ENCODE peak calls at places on chromosomes 13 and 19, in nine cellular contexts. One of them, this sample, is unnamed. For H3K4me1, the result is how much of the 10 kb centered on the place peaks cover.

GRCh38 chr19:18794029-18794313 is 2.9 kb upstream of the COMP start:
- DNase-seq in stomach: no peak
- DNase-seq in H1: no peak
- DNase-seq in breast epithelium: no peak
- DNase-seq in transverse colon: no peak
- DNase-seq in SK-N-SH: no peak
- DNase-seq in HCT116: no peak
- DNase-seq in GM23338: no peak
- DNase-seq in Panc1: no peak
- DNase-seq in this sample: no peak

GRCh38 chr13:27446986-27447583 is 3.3 kb downstream of the MTIF3 start:
- DNase-seq in stomach: no peak
- DNase-seq in H1: no peak
- DNase-seq in breast epithelium: no peak
- DNase-seq in transverse colon: peak
- DNase-seq in SK-N-SH: no peak
- DNase-seq in HCT116: no peak
- DNase-seq in GM23338: no peak
- DNase-seq in Panc1: no peak
- DNase-seq in this sample: no peak

GRCh38 chr19:51468545-51468920 is 9.8 kb upstream of the CEACAM18 start:
- DNase-seq in stomach: no peak
- DNase-seq in H1: no peak
- DNase-seq in breast epithelium: no peak
- DNase-seq in transverse colon: no peak
- DNase-seq in SK-N-SH: no peak
- DNase-seq in HCT116: no peak
- DNase-seq in GM23338: no peak
- DNase-seq in Panc1: no peak
- DNase-seq in this sample: peak

GRCh38 chr13:35211949-35212348 is 264.5 kb downstream of the MAB21L1 start:
- DNase-seq in stomach: no peak
- DNase-seq in H1: no peak
- DNase-seq in breast epithelium: no peak
- DNase-seq in transverse colon: no peak
- DNase-seq in SK-N-SH: no peak
- DNase-seq in HCT116: no peak
- DNase-seq in GM23338: no peak
- DNase-seq in Panc1: no peak
- DNase-seq in this sample: no peak

GRCh38 chr19:32862173-32862572 is 7.4 kb downstream of the SLC7A9 start:
- DNase-seq in stomach: no peak
- DNase-seq in H1: no peak
- DNase-seq in breast epithelium: no peak
- DNase-seq in transverse colon: no peak
- DNase-seq in SK-N-SH: no peak
- DNase-seq in HCT116: no peak
- DNase-seq in GM23338: no peak
- DNase-seq in Panc1: no peak
- DNase-seq in this sample: peak

GRCh38 chr19:40549007-40549708 is 27.5 kb upstream of the SHKBP1 start:
- DNase-seq in stomach: peak
- DNase-seq in H1: peak
- DNase-seq in breast epithelium: no peak
- DNase-seq in transverse colon: peak
- DNase-seq in SK-N-SH: peak
- DNase-seq in HCT116: peak
- DNase-seq in GM23338: peak
- DNase-seq in Panc1: no peak
- DNase-seq in this sample: peak

GRCh38 chr13:48662226-48662625 is 8.5 kb downstream of the CYSLTR2 start:
- DNase-seq in stomach: no peak
- DNase-seq in H1: no peak
- DNase-seq in breast epithelium: no peak
- DNase-seq in transverse colon: no peak
- DNase-seq in SK-N-SH: no peak
- DNase-seq in HCT116: no peak
- DNase-seq in GM23338: no peak
- DNase-seq in Panc1: no peak
- DNase-seq in this sample: no peak

GRCh38 chr19:58372311-58373133 is 8.3 kb downstream of the ZNF837 start:
- DNase-seq in stomach: no peak
- DNase-seq in H1: no peak
- DNase-seq in breast epithelium: peak
- DNase-seq in transverse colon: no peak
- DNase-seq in SK-N-SH: no peak
- DNase-seq in HCT116: no peak
- DNase-seq in GM23338: peak
- DNase-seq in Panc1: no peak
- DNase-seq in this sample: peak

GRCh38 chr19:5152013-5152763 is 183.3 kb downstream of the KDM4B start:
- DNase-seq in stomach: no peak
- DNase-seq in H1: no peak
- DNase-seq in breast epithelium: no peak
- DNase-seq in transverse colon: no peak
- DNase-seq in SK-N-SH: peak
- DNase-seq in HCT116: no peak
- DNase-seq in GM23338: no peak
- DNase-seq in Panc1: no peak
- DNase-seq in this sample: peak

GRCh38 chr19:5149508-5149907 is 180.6 kb downstream of the KDM4B start:
- DNase-seq in stomach: no peak
- DNase-seq in H1: no peak
- DNase-seq in breast epithelium: no peak
- DNase-seq in transverse colon: no peak
- DNase-seq in SK-N-SH: no peak
- DNase-seq in HCT116: no peak
- DNase-seq in GM23338: no peak
- DNase-seq in Panc1: no peak
- DNase-seq in this sample: peak

GRCh38 chr19:5150331-5150901 is 181.5 kb downstream of the KDM4B start:
- DNase-seq in stomach: no peak
- DNase-seq in H1: no peak
- DNase-seq in breast epithelium: no peak
- DNase-seq in transverse colon: no peak
- DNase-seq in SK-N-SH: no peak
- DNase-seq in HCT116: no peak
- DNase-seq in GM23338: no peak
- DNase-seq in Panc1: no peak
- DNase-seq in this sample: peak

GRCh38 chr19:5149930-5150329 is 181.0 kb downstream of the KDM4B start:
- DNase-seq in stomach: no peak
- DNase-seq in H1: no peak
- DNase-seq in breast epithelium: no peak
- DNase-seq in transverse colon: no peak
- DNase-seq in SK-N-SH: no peak
- DNase-seq in HCT116: no peak
- DNase-seq in GM23338: no peak
- DNase-seq in Panc1: no peak
- DNase-seq in this sample: peak

GRCh38 chr19:5150902-5151741 is 182.2 kb downstream of the KDM4B start:
- DNase-seq in stomach: no peak
- DNase-seq in H1: no peak
- DNase-seq in breast epithelium: no peak
- DNase-seq in transverse colon: no peak
- DNase-seq in SK-N-SH: peak
- DNase-seq in HCT116: no peak
- DNase-seq in GM23338: peak
- DNase-seq in Panc1: no peak
- DNase-seq in this sample: peak
- H3K4me1 ChIP-seq in stomach: under half
- H3K4me1 ChIP-seq in H1: under half
- H3K4me1 ChIP-seq in breast epithelium: under half
- H3K4me1 ChIP-seq in transverse colon: under half
- H3K4me1 ChIP-seq in SK-N-SH: under half
- H3K4me1 ChIP-seq in HCT116: under half
- H3K4me1 ChIP-seq in GM23338: under half
- H3K4me1 ChIP-seq in Panc1: under half
- H3K4me1 ChIP-seq in this sample: under half

DNA sequence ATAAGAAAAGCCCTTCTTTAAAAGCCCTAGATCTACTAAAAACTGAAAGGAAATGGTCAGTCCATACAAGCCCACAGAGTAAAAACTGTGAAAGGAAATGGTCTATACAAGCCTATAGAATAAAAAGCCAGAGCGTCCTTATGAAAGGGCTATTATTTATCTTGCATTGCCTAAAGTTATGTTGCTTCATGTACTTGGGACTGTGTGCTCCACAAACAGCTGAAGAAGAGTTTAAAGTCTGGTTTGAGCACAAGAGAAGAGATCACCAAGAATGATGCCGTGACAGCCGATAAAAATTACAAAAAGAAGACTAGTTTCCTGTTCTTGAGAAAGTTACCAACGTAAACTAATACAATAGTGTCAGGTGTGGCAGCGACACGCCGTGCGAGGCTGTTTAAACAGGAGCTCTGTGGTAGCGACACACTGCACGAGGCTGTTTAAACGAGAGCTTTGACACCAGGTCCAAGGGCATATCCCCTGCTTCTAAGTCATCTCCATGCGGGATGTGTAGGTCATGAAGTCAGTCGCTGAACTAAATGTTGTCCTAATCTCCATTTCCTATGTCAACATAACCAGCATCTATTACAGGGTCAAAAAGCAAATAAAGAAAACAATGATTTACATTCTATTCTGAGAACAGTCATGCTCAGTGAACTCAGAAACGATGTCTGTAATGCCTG is 24.9 kb downstream of the PCID2 start:
- DNase-seq in stomach: no peak
- DNase-seq in H1: no peak
- DNase-seq in breast epithelium: no peak
- DNase-seq in transverse colon: no peak
- DNase-seq in SK-N-SH: no peak
- DNase-seq in HCT116: no peak
- DNase-seq in GM23338: no peak
- DNase-seq in Panc1: no peak
- DNase-seq in this sample: no peak
- TF ChIP-seq POLR2AphosphoS5 in stomach: no peak
- TF ChIP-seq POLR2AphosphoS5 in H1: no peak
- TF ChIP-seq POLR2AphosphoS5 in breast epithelium: no peak
- TF ChIP-seq POLR2AphosphoS5 in transverse colon: no peak
- TF ChIP-seq POLR2AphosphoS5 in SK-N-SH: no peak
- TF ChIP-seq POLR2AphosphoS5 in HCT116: no peak
- TF ChIP-seq POLR2AphosphoS5 in GM23338: no peak
- TF ChIP-seq POLR2AphosphoS5 in Panc1: no peak
- TF ChIP-seq POLR2AphosphoS5 in this sample: no peak

GRCh38 chr19:16197188-16197621 is 506 bp upstream of the AP1M1 start:
- DNase-seq in stomach: no peak
- DNase-seq in H1: no peak
- DNase-seq in breast epithelium: no peak
- DNase-seq in transverse colon: no peak
- DNase-seq in SK-N-SH: no peak
- DNase-seq in HCT116: no peak
- DNase-seq in GM23338: no peak
- DNase-seq in Panc1: peak
- DNase-seq in this sample: no peak

GRCh38 chr19:16198363-16198636 is 589 bp downstream of the AP1M1 start:
- DNase-seq in stomach: no peak
- DNase-seq in H1: no peak
- DNase-seq in breast epithelium: no peak
- DNase-seq in transverse colon: peak
- DNase-seq in SK-N-SH: no peak
- DNase-seq in HCT116: no peak
- DNase-seq in GM23338: no peak
- DNase-seq in Panc1: no peak
- DNase-seq in this sample: peak

GRCh38 chr19:16199275-16199932 is 1.7 kb downstream of the AP1M1 start:
- DNase-seq in stomach: peak
- DNase-seq in H1: no peak
- DNase-seq in breast epithelium: no peak
- DNase-seq in transverse colon: no peak
- DNase-seq in SK-N-SH: no peak
- DNase-seq in HCT116: no peak
- DNase-seq in GM23338: no peak
- DNase-seq in Panc1: no peak
- DNase-seq in this sample: no peak

GRCh38 chr19:16200038-16200775 is 2.5 kb downstream of the AP1M1 start:
- DNase-seq in stomach: no peak
- DNase-seq in H1: no peak
- DNase-seq in breast epithelium: no peak
- DNase-seq in transverse colon: no peak
- DNase-seq in SK-N-SH: no peak
- DNase-seq in HCT116: no peak
- DNase-seq in GM23338: peak
- DNase-seq in Panc1: no peak
- DNase-seq in this sample: no peak

DNA sequence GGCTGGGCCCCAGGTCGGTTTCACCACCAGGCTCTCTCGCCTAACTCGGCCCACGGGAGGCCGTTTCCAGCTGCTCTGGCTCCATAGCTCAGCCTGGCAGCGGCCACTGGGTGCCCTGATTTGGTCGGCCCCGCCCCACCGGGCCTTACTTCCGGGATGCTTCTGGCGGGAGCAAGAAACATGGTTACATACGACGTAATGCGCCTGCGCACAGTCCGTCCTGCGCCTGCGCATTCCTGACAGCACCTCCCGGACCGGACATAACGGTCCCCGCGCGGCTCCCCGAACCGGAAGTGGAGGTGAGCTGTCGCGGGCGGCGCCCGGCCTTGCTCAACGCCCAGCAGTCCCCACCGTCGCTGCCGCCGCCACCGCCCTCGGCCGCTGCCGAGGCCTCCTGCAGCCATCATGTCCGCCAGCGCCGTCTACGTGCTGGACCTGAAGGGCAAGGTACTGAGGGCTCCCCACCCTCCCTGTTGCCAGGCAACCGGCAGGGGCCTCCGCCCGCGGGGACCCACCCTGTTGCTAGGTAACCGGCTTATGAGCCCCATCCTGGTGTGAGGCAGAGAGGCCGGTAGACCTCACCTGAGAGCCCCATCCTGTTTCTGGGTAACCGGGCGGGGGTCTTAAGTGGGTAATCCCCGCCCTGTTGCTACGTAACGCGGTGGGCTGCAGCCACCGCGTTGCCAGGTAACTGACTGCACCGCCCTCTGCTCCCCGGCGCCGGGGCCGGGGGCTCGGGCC is at the start of gene AP1M1:
- DNase-seq in stomach: peak
- DNase-seq in H1: peak
- DNase-seq in breast epithelium: peak
- DNase-seq in transverse colon: peak
- DNase-seq in SK-N-SH: peak
- DNase-seq in HCT116: peak
- DNase-seq in GM23338: peak
- DNase-seq in Panc1: peak
- DNase-seq in this sample: peak
- H3K4me1 ChIP-seq in stomach: half or more
- H3K4me1 ChIP-seq in H1: under half
- H3K4me1 ChIP-seq in breast epithelium: under half
- H3K4me1 ChIP-seq in transverse colon: under half
- H3K4me1 ChIP-seq in SK-N-SH: under half
- H3K4me1 ChIP-seq in HCT116: under half
- H3K4me1 ChIP-seq in GM23338: under half
- H3K4me1 ChIP-seq in Panc1: under half
- H3K4me1 ChIP-seq in this sample: under half

GRCh38 chr19:41641879-41642485 is 15.1 kb upstream of the CEACAM4 start:
- DNase-seq in stomach: peak
- DNase-seq in H1: no peak
- DNase-seq in breast epithelium: peak
- DNase-seq in transverse colon: peak
- DNase-seq in SK-N-SH: peak
- DNase-seq in HCT116: peak
- DNase-seq in GM23338: peak
- DNase-seq in Panc1: peak
- DNase-seq in this sample: no peak

GRCh38 chr19:41637484-41637883 is 10.6 kb upstream of the CEACAM4 start:
- DNase-seq in stomach: no peak
- DNase-seq in H1: no peak
- DNase-seq in breast epithelium: no peak
- DNase-seq in transverse colon: no peak
- DNase-seq in SK-N-SH: no peak
- DNase-seq in HCT116: no peak
- DNase-seq in GM23338: no peak
- DNase-seq in Panc1: no peak
- DNase-seq in this sample: no peak

GRCh38 chr19:41638624-41639023 is 11.8 kb upstream of the CEACAM4 start:
- DNase-seq in stomach: no peak
- DNase-seq in H1: no peak
- DNase-seq in breast epithelium: no peak
- DNase-seq in transverse colon: no peak
- DNase-seq in SK-N-SH: no peak
- DNase-seq in HCT116: no peak
- DNase-seq in GM23338: no peak
- DNase-seq in Panc1: no peak
- DNase-seq in this sample: no peak
- TF ChIP-seq POLR2AphosphoS5 in stomach: no peak
- TF ChIP-seq POLR2AphosphoS5 in H1: no peak
- TF ChIP-seq POLR2AphosphoS5 in breast epithelium: no peak
- TF ChIP-seq POLR2AphosphoS5 in transverse colon: no peak
- TF ChIP-seq POLR2AphosphoS5 in SK-N-SH: no peak
- TF ChIP-seq POLR2AphosphoS5 in HCT116: no peak
- TF ChIP-seq POLR2AphosphoS5 in GM23338: no peak
- TF ChIP-seq POLR2AphosphoS5 in Panc1: no peak
- TF ChIP-seq POLR2AphosphoS5 in this sample: no peak